ENCODE peak calls at places on chromosome 15, in nine cellular contexts. Y is AG09319; F is CD4-positive, alpha-beta T cell; D is amniotic stem cell; S is activated CD8-positive, alpha-beta memory T cell treated with anti-CD3 and anti-CD28 coated beads for 48 hours; A is activated gamma-delta T cell treated with Interleukin-2 at 50 U/mL for 16 hours; G is stomach; U is hepatic stellate cell; Z is M059J. P is an unnamed sample.

GRCh38 chr15:92898988-92899909 is 875 bp upstream of the CHD2 start:
- DNase-seq in Y (no peak), D (no peak), S (no peak), Z (no peak), G (no peak), F (no peak), A (no peak), U (no peak), P (no peak)

GRCh38 chr15:69795601-69796000 is 302.1 kb downstream of the TLE3 start:
- DNase-seq in A (no peak), Z (no peak), F (no peak), U (no peak), G (no peak), S (no peak), D (no peak), Y (no peak), P (no peak)

GRCh38 chr15:44207643-44208042 is 12.6 kb upstream of the FRMD5 start:
- DNase-seq in G (no peak), Y (no peak), F (no peak), A (no peak), S (no peak), D (no peak), Z (peak), U (peak), P (peak)

GRCh38 chr15:29364429-29365078 is 94.9 kb upstream of the NSMCE3 start:
- DNase-seq in S (no peak), D (peak), A (no peak), U (no peak), F (no peak), Y (no peak), G (no peak), Z (peak), P (no peak)

GRCh38 chr15:89399390-89400120 is 64.9 kb upstream of the POLG start:
- DNase-seq in U (peak), A (no peak), Z (peak), G (no peak), D (no peak), Y (no peak), S (no peak), F (no peak), P (no peak)

GRCh38 chr15:32867313-32867626 is 149.5 kb downstream of the GREM1 start:
- DNase-seq in S (no peak), G (no peak), Z (peak), D (peak), A (no peak), F (no peak), U (peak), Y (no peak), P (peak)

GRCh38 chr15:95277266-95277665 is 1045.9 kb downstream of the MCTP2 start:
- DNase-seq in A (no peak), F (no peak), D (peak), Y (peak), S (no peak), Z (peak), G (no peak), U (peak), P (peak)

GRCh38 chr15:56532766-56533455 is 68.0 kb upstream of the MNS1 start:
- DNase-seq in Z (no peak), D (no peak), U (no peak), Y (no peak), F (no peak), S (no peak), G (no peak), A (no peak), P (no peak)

GRCh38 chr15:28033443-28033842 is 65.7 kb downstream of the OCA2 start:
- DNase-seq in S (no peak), A (no peak), U (no peak), Y (no peak), F (no peak), G (no peak), Z (no peak), D (no peak), P (no peak)